ENCODE peak calls at places on chromosomes 1 and 21, in five cellular contexts. One of them, this sample, is unnamed.
A peak's percentile ranks its signal among the peaks of the same experiment; 100 is the strongest.

GRCh38 chr1:29924017-29924431 is 687.7 kb downstream of the PTPRU start:
- DNase-seq in cardiac fibroblast: no peak
- DNase-seq in retina: no peak
- DNase-seq in GM23338: peak; percentile 63
- DNase-seq in aorta: no peak
- DNase-seq in this sample: no peak

GRCh38 chr21:26026113-26026512 is 144.5 kb downstream of the APP start:
- DNase-seq in retina: no peak
- DNase-seq in aorta: no peak
- DNase-seq in GM23338: no peak
- DNase-seq in cardiac fibroblast: no peak
- DNase-seq in this sample: no peak

GRCh38 chr1:42684139-42684538 is 1.9 kb downstream of the YBX1 start:
- DNase-seq in aorta: no peak
- DNase-seq in cardiac fibroblast: peak; percentile 18
- DNase-seq in retina: no peak
- DNase-seq in GM23338: peak; percentile 39
- DNase-seq in this sample: peak; percentile 11

GRCh38 chr1:2382621-2383361 is 8.6 kb downstream of the MORN1 start:
- DNase-seq in cardiac fibroblast: peak; percentile 47
- DNase-seq in GM23338: peak; percentile 83
- DNase-seq in aorta: peak; percentile 78
- DNase-seq in retina: peak; percentile 42
- DNase-seq in this sample: peak; percentile 19

GRCh38 chr1:92461364-92462097 is 25.2 kb downstream of the GFI1 start:
- DNase-seq in aorta: no peak
- DNase-seq in retina: no peak
- DNase-seq in cardiac fibroblast: peak; percentile 31
- DNase-seq in GM23338: no peak
- DNase-seq in this sample: no peak

GRCh38 chr21:41251961-41252642 is 64.5 kb upstream of the FAM3B start:
- DNase-seq in GM23338: no peak
- DNase-seq in cardiac fibroblast: peak; percentile 52
- DNase-seq in aorta: no peak
- DNase-seq in retina: no peak
- DNase-seq in this sample: peak; percentile 72

GRCh38 chr1:55179177-55179835 is 35.9 kb downstream of the USP24 start:
- DNase-seq in aorta: no peak
- DNase-seq in GM23338: no peak
- DNase-seq in retina: no peak
- DNase-seq in cardiac fibroblast: no peak
- DNase-seq in this sample: no peak

GRCh38 chr1:87869563-87869962 is 540.9 kb downstream of the LMO4 start:
- DNase-seq in cardiac fibroblast: peak; percentile 91
- DNase-seq in aorta: no peak
- DNase-seq in retina: no peak
- DNase-seq in GM23338: no peak
- DNase-seq in this sample: peak; percentile 60

GRCh38 chr1:28056129-28056925 is 32.1 kb downstream of the EYA3 start:
- DNase-seq in aorta: no peak
- DNase-seq in retina: no peak
- DNase-seq in GM23338: no peak
- DNase-seq in cardiac fibroblast: no peak
- DNase-seq in this sample: peak; percentile 35

GRCh38 chr1:48182441-48182840 is 40.1 kb upstream of the SLC5A9 start:
- DNase-seq in GM23338: no peak
- DNase-seq in retina: peak; percentile 47
- DNase-seq in aorta: no peak
- DNase-seq in cardiac fibroblast: no peak
- DNase-seq in this sample: no peak

GRCh38 chr1:156436319-156437043 is 64.1 kb downstream of the MEF2D start:
- DNase-seq in aorta: no peak
- DNase-seq in retina: peak; percentile 78
- DNase-seq in cardiac fibroblast: no peak
- DNase-seq in GM23338: peak; percentile 73
- DNase-seq in this sample: no peak

GRCh38 chr1:97877307-97877706 is 43.5 kb downstream of the DPYD start:
- DNase-seq in retina: no peak
- DNase-seq in cardiac fibroblast: no peak
- DNase-seq in GM23338: no peak
- DNase-seq in aorta: no peak
- DNase-seq in this sample: no peak

GRCh38 chr1:41122851-41123518 is 101.5 kb upstream of the SLFNL1 start:
- DNase-seq in aorta: no peak
- DNase-seq in GM23338: peak; percentile 62
- DNase-seq in retina: peak; percentile 19
- DNase-seq in cardiac fibroblast: peak; percentile 89
- DNase-seq in this sample: peak; percentile 83

GRCh38 chr1:200139661-200140250 is 112.2 kb downstream of the NR5A2 start:
- DNase-seq in retina: no peak
- DNase-seq in cardiac fibroblast: peak; percentile 79
- DNase-seq in GM23338: peak; percentile 78
- DNase-seq in aorta: no peak
- DNase-seq in this sample: peak; percentile 54

GRCh38 chr1:160763993-160764392 is 24.9 kb downstream of the SLAMF7 start:
- DNase-seq in retina: no peak
- DNase-seq in cardiac fibroblast: no peak
- DNase-seq in GM23338: no peak
- DNase-seq in aorta: no peak
- DNase-seq in this sample: no peak

GRCh38 chr1:13732971-13733667 is 33.1 kb downstream of the PRDM2 start:
- DNase-seq in aorta: no peak
- DNase-seq in GM23338: no peak
- DNase-seq in retina: no peak
- DNase-seq in cardiac fibroblast: no peak
- DNase-seq in this sample: no peak

GRCh38 chr1:171257207-171258052 is 9.1 kb downstream of the FMO1 start:
- DNase-seq in aorta: no peak
- DNase-seq in cardiac fibroblast: peak; percentile 24
- DNase-seq in retina: no peak
- DNase-seq in GM23338: no peak
- DNase-seq in this sample: peak; percentile 22

GRCh38 chr1:222043444-222044292 is 301.8 kb upstream of the DUSP10 start:
- DNase-seq in aorta: no peak
- DNase-seq in cardiac fibroblast: peak; percentile 98
- DNase-seq in GM23338: no peak
- DNase-seq in retina: peak; percentile 21
- DNase-seq in this sample: peak; percentile 97

GRCh38 chr1:13543927-13544556 is 30.2 kb upstream of the LRRC38 start:
- DNase-seq in cardiac fibroblast: peak; percentile 29
- DNase-seq in retina: peak; percentile 81
- DNase-seq in GM23338: peak; percentile 10
- DNase-seq in aorta: no peak
- DNase-seq in this sample: no peak

GRCh38 chr1:39104158-39105060 is 78.3 kb downstream of the NDUFS5 start:
- DNase-seq in retina: peak; percentile 82
- DNase-seq in aorta: peak; percentile 81
- DNase-seq in cardiac fibroblast: peak; percentile 40
- DNase-seq in GM23338: peak; percentile 66
- DNase-seq in this sample: no peak

GRCh38 chr1:78045850-78046778 is at the start of gene GIPC2:
- DNase-seq in retina: peak; percentile 72
- DNase-seq in aorta: peak; percentile 83
- DNase-seq in GM23338: peak; percentile 73
- DNase-seq in cardiac fibroblast: peak; percentile 40
- DNase-seq in this sample: peak; percentile 43

GRCh38 chr1:11738096-11738495 is 2.2 kb downstream of the AGTRAP start:
- DNase-seq in retina: no peak
- DNase-seq in aorta: no peak
- DNase-seq in GM23338: no peak
- DNase-seq in cardiac fibroblast: no peak
- DNase-seq in this sample: no peak

GRCh38 chr1:63101336-63101735 is 221.0 kb upstream of the FOXD3 start:
- DNase-seq in retina: no peak
- DNase-seq in aorta: no peak
- DNase-seq in GM23338: no peak
- DNase-seq in cardiac fibroblast: no peak
- DNase-seq in this sample: no peak

GRCh38 chr1:206116191-206116872 is 856 bp downstream of the AVPR1B start:
- DNase-seq in GM23338: peak; percentile 26
- DNase-seq in cardiac fibroblast: no peak
- DNase-seq in aorta: no peak
- DNase-seq in retina: no peak
- DNase-seq in this sample: no peak

GRCh38 chr1:114033219-114033706 is 54.0 kb downstream of the OLFML3 start:
- DNase-seq in GM23338: peak; percentile 92
- DNase-seq in cardiac fibroblast: peak; percentile 18
- DNase-seq in aorta: no peak
- DNase-seq in retina: peak; percentile 27
- DNase-seq in this sample: peak; percentile 8

GRCh38 chr1:173504268-173504667 is 27.1 kb downstream of the PRDX6 start:
- DNase-seq in retina: no peak
- DNase-seq in aorta: no peak
- DNase-seq in cardiac fibroblast: no peak
- DNase-seq in GM23338: no peak
- DNase-seq in this sample: no peak

This sample was measured in fibroblast of lung.